ENCODE peak calls at places on chromosomes 7 and 10, in eight cellular contexts. I is fibroblast of mammary gland, G is GM06990, Q is choroid plexus epithelial cell, P is tibial artery, R is AG04450, S is kidney epithelial cell, A is heart right ventricle. K is an unnamed sample.

GRCh38 chr7:121385800-121386179 is 10.3 kb downstream of the FAM3C start:
- DNase-seq in I (no peak), G (peak), Q (peak), P (no peak), R (no peak), S (no peak), A (no peak), K (no peak)

GRCh38 chr7:15305002-15305600 is 256.7 kb downstream of the AGMO start:
- DNase-seq in I (peak), G (no peak), Q (peak), P (peak), R (peak), S (peak), A (peak), K (no peak)

GRCh38 chr7:101779267-101779666 is 38.2 kb upstream of the CUX1 start:
- DNase-seq in I (no peak), G (no peak), Q (no peak), P (no peak), R (no peak), S (no peak), A (no peak), K (no peak)

GRCh38 chr7:38656976-38657375 is 25.8 kb upstream of the AMPH start:
- DNase-seq in I (peak), G (no peak), Q (peak), P (no peak), R (no peak), S (no peak), A (no peak), K (no peak)

GRCh38 chr10:114544045-114544659 is 113.9 kb downstream of the ABLIM1 start:
- DNase-seq in I (no peak), G (peak), Q (no peak), P (no peak), R (no peak), S (no peak), A (no peak), K (no peak)

GRCh38 chr10:550665-551460 is 138.6 kb downstream of the DIP2C start:
- DNase-seq in I (no peak), G (no peak), Q (no peak), P (no peak), R (no peak), S (no peak), A (no peak), K (no peak)

GRCh38 chr7:19932549-19933249 is 159.3 kb upstream of the TMEM196 start:
- DNase-seq in I (no peak), G (no peak), Q (no peak), P (no peak), R (no peak), S (no peak), A (no peak), K (no peak)

GRCh38 chr7:139358541-139359365 is 941 bp upstream of the LUC7L2 start:
- DNase-seq in I (peak), G (peak), Q (peak), P (no peak), R (no peak), S (no peak), A (no peak), K (no peak)

GRCh38 chr10:61314273-61314672 is 138.9 kb downstream of the TMEM26 start:
- DNase-seq in I (no peak), G (no peak), Q (no peak), P (no peak), R (no peak), S (no peak), A (no peak), K (no peak)

GRCh38 chr10:97593423-97593822 is 3.9 kb downstream of the C10orf62 start:
- DNase-seq in I (no peak), G (no peak), Q (peak), P (no peak), R (no peak), S (no peak), A (no peak), K (no peak)

GRCh38 chr10:673492-673891 is 16.0 kb downstream of the DIP2C start:
- DNase-seq in I (no peak), G (no peak), Q (no peak), P (no peak), R (no peak), S (no peak), A (no peak), K (no peak)

GRCh38 chr10:44334621-44335184 is 50.2 kb downstream of the CXCL12 start:
- DNase-seq in I (peak), G (no peak), Q (peak), P (no peak), R (peak), S (peak), A (no peak), K (peak)

GRCh38 chr7:27917119-27917518 is 177.2 kb downstream of the TAX1BP1 start:
- DNase-seq in I (no peak), G (no peak), Q (no peak), P (no peak), R (no peak), S (no peak), A (no peak), K (no peak)

GRCh38 chr7:1257221-1257620 is 24.5 kb downstream of the UNCX start:
- DNase-seq in I (no peak), G (no peak), Q (no peak), P (no peak), R (no peak), S (no peak), A (no peak), K (no peak)

GRCh38 chr7:75888464-75889222 is 9.8 kb downstream of the RHBDD2 start:
- DNase-seq in I (no peak), G (no peak), Q (no peak), P (peak), R (no peak), S (no peak), A (peak), K (no peak)

GRCh38 chr7:141231018-141231792 is 157.3 kb downstream of the TMEM178B start:
- DNase-seq in I (peak), G (no peak), Q (peak), P (no peak), R (no peak), S (no peak), A (peak), K (no peak)

GRCh38 chr7:72007018-72007417 is 405.1 kb downstream of the CALN1 start:
- DNase-seq in I (no peak), G (no peak), Q (no peak), P (no peak), R (no peak), S (no peak), A (no peak), K (no peak)

GRCh38 chr10:79417266-79417665 is 28.2 kb downstream of the ZCCHC24 start:
- DNase-seq in I (no peak), G (no peak), Q (no peak), P (no peak), R (no peak), S (no peak), A (no peak), K (no peak)

GRCh38 chr10:103855852-103856496 is 598 bp upstream of the SH3PXD2A start:
- DNase-seq in I (no peak), G (no peak), Q (no peak), P (no peak), R (no peak), S (no peak), A (no peak), K (no peak)

GRCh38 chr10:31669367-31669766 is 259.3 kb downstream of the ARHGAP12 start:
- DNase-seq in I (no peak), G (no peak), Q (no peak), P (no peak), R (no peak), S (no peak), A (no peak), K (no peak)

GRCh38 chr10:48672596-48673255 is 11.9 kb upstream of the WDFY4 start:
- DNase-seq in I (no peak), G (peak), Q (no peak), P (no peak), R (no peak), S (no peak), A (no peak), K (no peak)

GRCh38 chr7:72753781-72754180 is 74.2 kb downstream of the TYW1B start:
- DNase-seq in I (no peak), G (no peak), Q (no peak), P (no peak), R (no peak), S (no peak), A (no peak), K (no peak)

GRCh38 chr7:151302531-151302930 is 39.1 kb upstream of the NUB1 start:
- DNase-seq in I (no peak), G (no peak), Q (no peak), P (no peak), R (no peak), S (no peak), A (no peak), K (no peak)
- TF ChIP-seq CTCF in I (no peak), G (no peak), Q (no peak), P (no peak), R (no peak), S (no peak), A (no peak), K (no peak)

DNA sequence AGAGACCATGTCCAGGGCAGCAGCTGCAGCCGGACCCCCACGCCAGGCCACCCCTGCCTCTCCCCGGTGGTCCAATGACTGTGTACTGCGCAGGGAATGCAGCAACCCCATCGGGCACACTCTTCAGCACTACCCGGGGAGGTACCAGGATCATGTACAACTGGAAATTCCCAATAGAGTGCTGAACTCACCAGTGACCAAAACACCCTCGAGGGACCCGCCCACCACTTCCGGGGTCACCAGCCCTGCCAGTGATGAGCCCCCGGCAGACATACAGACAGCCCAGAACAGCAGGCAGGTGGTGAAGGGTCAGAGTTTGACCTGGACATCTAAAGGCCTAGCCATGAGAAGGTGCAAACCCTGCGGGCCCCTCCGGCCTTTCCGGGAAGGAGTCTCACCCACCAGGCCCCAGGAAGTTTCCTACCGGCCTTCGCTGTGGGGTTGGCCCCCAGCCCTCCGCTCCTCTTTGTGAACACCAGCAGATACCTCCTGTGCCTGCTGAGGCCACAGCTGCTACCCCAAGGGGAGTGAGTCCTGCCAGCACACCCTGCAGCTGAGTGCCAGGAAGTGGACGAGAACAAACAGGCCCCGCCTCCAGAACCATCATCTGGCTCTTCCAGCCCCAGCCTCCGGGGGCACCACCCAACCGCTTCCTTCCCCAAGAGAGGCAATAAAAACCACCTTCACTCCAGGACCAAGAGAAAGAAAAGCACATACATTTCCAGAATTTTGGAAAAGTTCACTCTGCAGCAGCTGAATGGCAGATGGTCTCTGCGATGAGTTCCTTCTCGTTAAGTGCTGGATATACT is 5.0 kb upstream of the ANKRD61 start:
- DNase-seq in I (peak), G (peak), Q (peak), P (peak), R (no peak), S (no peak), A (peak), K (no peak)
- TF ChIP-seq CTCF in I (peak), G (peak), Q (peak), P (no peak), R (peak), S (peak), A (peak), K (peak)

DNA sequence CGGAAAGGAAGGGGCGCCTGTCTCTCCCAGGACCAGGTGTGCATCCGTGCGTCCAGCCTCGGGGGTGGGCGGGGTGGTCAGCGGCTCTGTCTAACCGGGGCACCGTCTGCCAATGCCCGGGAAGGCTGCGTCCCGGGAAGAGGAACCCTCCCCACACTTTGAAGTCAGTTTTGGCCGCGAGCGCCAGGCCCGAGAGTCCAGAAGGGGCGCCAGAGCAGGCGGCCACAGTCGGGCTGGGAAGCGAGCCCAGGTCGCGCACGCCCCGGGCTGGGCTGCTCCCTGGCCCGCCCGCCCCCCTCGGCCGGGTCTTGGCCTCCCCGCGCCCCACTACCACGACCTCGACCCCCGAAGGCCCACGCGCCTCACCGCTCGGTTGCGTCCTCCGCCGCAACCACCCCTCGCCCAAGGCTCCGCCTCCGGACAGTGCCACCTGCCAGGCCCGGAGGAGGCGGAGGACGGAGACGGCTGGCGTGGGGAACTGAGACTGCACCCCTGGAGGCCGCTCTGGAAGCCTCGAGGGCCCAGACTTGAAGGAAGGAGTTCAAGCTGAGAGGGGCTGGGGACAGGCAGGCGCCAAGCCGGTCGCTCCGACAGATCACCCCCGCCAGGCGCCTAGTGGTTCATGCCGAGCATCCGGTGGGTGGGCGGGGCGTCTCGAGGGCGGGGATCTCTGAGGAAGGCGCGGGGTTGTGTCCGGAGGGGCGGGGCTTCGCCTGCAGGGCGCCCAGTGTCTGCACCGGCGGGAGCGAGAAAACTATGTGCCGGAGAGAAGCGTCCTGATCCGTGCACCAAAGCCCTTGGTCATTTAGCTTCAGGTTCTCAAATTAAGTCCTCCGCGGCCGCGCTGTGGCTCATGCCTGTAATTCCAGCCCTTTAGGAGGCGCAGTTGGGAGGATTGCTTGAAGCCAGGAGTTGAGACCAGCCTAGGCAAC is at the start of gene BRAT1:
- DNase-seq in I (peak), G (peak), Q (peak), P (peak), R (peak), S (peak), A (peak), K (peak)
- TF ChIP-seq CTCF in I (peak), G (peak), Q (peak), P (peak), R (peak), S (peak), A (peak), K (peak)

DNA sequence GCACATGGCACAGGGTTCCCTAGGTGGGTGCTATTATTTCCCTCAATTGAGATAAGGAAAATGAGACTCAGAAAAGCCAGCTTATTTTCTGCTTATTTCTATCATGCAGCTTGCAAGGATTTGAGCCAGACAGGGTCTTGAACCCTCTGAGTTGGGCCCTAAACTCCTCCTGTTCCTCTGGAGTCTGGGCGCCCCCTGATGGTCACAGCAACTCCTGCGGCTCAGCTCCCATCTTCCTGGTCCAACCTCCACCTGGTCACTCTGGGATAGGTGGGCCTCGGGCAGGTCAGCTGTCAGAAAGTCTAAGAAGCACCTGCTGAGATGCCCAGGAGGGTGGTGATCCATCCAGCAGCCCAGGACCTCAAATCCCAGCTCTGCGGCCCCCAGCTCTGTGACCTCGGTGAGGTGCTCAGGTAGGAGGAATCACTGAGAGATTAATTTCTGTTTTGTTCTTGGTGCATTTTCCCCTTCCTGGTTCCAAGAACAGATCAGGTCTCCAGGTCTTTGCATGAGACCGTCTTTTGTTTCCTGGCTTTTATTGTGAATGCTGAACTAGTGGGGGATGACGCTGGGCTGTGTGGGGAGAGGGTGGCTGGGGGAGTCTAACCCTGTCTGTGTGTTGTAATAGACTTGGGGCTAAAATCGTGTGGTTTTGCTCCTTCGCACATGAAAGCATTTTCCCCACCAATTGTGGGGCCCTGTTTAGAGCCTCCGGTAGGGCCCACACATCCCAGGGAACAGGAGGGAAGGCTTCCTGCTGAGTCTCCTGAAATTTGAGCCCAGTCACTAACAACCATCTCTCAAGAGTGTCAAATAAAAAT is 32.8 kb downstream of the TMEM130 start:
- DNase-seq in I (peak), G (peak), Q (peak), P (no peak), R (no peak), S (no peak), A (no peak), K (no peak)
- TF ChIP-seq CTCF in I (peak), G (peak), Q (peak), P (peak), R (peak), S (peak), A (peak), K (peak)

GRCh38 chr7:49787980-49788379 is 14.5 kb downstream of the VWC2 start:
- DNase-seq in I (no peak), G (no peak), Q (no peak), P (no peak), R (no peak), S (no peak), A (no peak), K (no peak)

GRCh38 chr7:49789736-49790135 is 16.3 kb downstream of the VWC2 start:
- DNase-seq in I (no peak), G (no peak), Q (no peak), P (no peak), R (no peak), S (no peak), A (no peak), K (no peak)

GRCh38 chr7:49788455-49789059 is 15.1 kb downstream of the VWC2 start:
- DNase-seq in I (no peak), G (no peak), Q (no peak), P (no peak), R (no peak), S (no peak), A (no peak), K (no peak)

GRCh38 chr7:49790209-49790608 is 16.8 kb downstream of the VWC2 start:
- DNase-seq in I (no peak), G (no peak), Q (no peak), P (no peak), R (no peak), S (no peak), A (no peak), K (no peak)

GRCh38 chr7:49791089-49791741 is 17.8 kb downstream of the VWC2 start:
- DNase-seq in I (no peak), G (no peak), Q (no peak), P (no peak), R (no peak), S (no peak), A (peak), K (no peak)
- TF ChIP-seq CTCF in I (no peak), G (peak), Q (no peak), P (no peak), R (no peak), S (peak), A (peak), K (no peak)

DNA sequence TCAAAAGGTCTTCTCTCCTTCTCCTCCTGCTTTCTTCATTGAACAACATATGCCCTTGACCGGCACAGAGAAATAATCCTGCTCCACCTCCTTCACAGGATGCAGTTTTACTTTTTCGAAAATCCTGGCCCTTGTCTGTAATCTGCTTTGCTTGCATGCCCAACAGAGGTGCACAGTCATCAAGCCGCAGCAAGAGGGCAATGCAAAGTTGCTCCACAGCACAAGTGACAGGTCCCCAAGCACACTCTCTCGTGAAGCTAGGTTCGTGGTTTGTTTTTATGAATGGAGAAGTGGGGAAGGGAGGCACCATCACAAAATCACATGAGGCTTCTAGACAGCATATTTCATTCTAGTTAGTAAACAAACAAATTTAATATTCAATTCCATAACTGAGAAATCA is 178.9 kb downstream of the TPK1 start:
- DNase-seq in I (no peak), G (no peak), Q (no peak), P (no peak), R (no peak), S (no peak), A (no peak), K (no peak)
- TF ChIP-seq CTCF in I (no peak), G (no peak), Q (no peak), P (no peak), R (no peak), S (no peak), A (no peak), K (no peak)

GRCh38 chr10:3290550-3290949 is 118.0 kb upstream of the PITRM1 start:
- DNase-seq in I (no peak), G (no peak), Q (no peak), P (no peak), R (no peak), S (no peak), A (no peak), K (no peak)

GRCh38 chr10:3295501-3296005 is 123.0 kb upstream of the PITRM1 start:
- DNase-seq in I (no peak), G (no peak), Q (no peak), P (no peak), R (no peak), S (no peak), A (no peak), K (no peak)

GRCh38 chr10:3293536-3294431 is 121.2 kb upstream of the PITRM1 start:
- DNase-seq in I (peak), G (no peak), Q (peak), P (no peak), R (no peak), S (no peak), A (no peak), K (peak)

GRCh38 chr10:3292601-3293000 is 120.0 kb upstream of the PITRM1 start:
- DNase-seq in I (peak), G (no peak), Q (no peak), P (no peak), R (no peak), S (no peak), A (no peak), K (no peak)

GRCh38 chr10:3294919-3295318 is 122.3 kb upstream of the PITRM1 start:
- DNase-seq in I (no peak), G (no peak), Q (peak), P (no peak), R (no peak), S (no peak), A (no peak), K (no peak)
- TF ChIP-seq CTCF in I (no peak), G (no peak), Q (peak), P (no peak), R (no peak), S (no peak), A (no peak), K (no peak)

K was measured in AG09309.